ENCODE peak calls at places on chromosomes 12 and 14, in ten cellular contexts. S is hepatocyte, G is GM12878, V is ovary, A is HCT116, F is mammary epithelial cell, C is GM23338, X is stomach, I is brain microvascular endothelial cell, E is psoas muscle. Z is an unnamed sample. For H3K27me3, the result is how much of the 10 kb centered on the place peaks cover.

GRCh38 chr14:96920023-96920422 is 122.8 kb downstream of the VRK1 start:
- DNase-seq in S (no peak), G (no peak), V (no peak), A (no peak), F (no peak), C (no peak), X (no peak), I (no peak), E (no peak), Z (no peak)

GRCh38 chr12:79838359-79838758 is 96.5 kb downstream of the PPP1R12A start:
- DNase-seq in S (no peak), G (no peak), V (no peak), A (no peak), F (no peak), C (no peak), X (no peak), I (no peak), E (no peak), Z (no peak)

GRCh38 chr12:81811066-81811777 is 52.1 kb upstream of the PPFIA2 start:
- DNase-seq in S (no peak), G (no peak), V (no peak), A (no peak), F (no peak), C (peak), X (no peak), I (peak), E (no peak), Z (peak)

GRCh38 chr12:76946451-76946850 is 67.6 kb upstream of the CSRP2 start:
- DNase-seq in S (no peak), G (no peak), V (no peak), A (no peak), F (no peak), C (no peak), X (no peak), I (no peak), E (no peak), Z (no peak)

GRCh38 chr12:84912191-84913142 is at the start of gene SLC6A15:
- DNase-seq in S (peak), G (no peak), V (peak), A (no peak), F (peak), C (peak), X (no peak), I (peak), E (peak), Z (no peak)

GRCh38 chr12:110100315-110100970 is 23.7 kb upstream of the IFT81 start:
- DNase-seq in S (peak), G (peak), V (peak), A (peak), F (peak), C (peak), X (peak), I (peak), E (peak), Z (no peak)

GRCh38 chr14:20602583-20602982 is 11.4 kb upstream of the RNASE12 start:
- DNase-seq in S (no peak), G (no peak), V (no peak), A (no peak), F (no peak), C (no peak), X (no peak), I (no peak), E (no peak), Z (no peak)

GRCh38 chr12:74689071-74689655 is 151.5 kb downstream of the ATXN7L3B start:
- DNase-seq in S (peak), G (no peak), V (no peak), A (peak), F (peak), C (peak), X (no peak), I (peak), E (no peak), Z (no peak)

GRCh38 chr12:101552277-101552676 is 42.5 kb upstream of the MYBPC1 start:
- DNase-seq in S (peak), G (no peak), V (peak), A (no peak), F (peak), C (no peak), X (no peak), I (no peak), E (peak), Z (no peak)

GRCh38 chr12:76666272-76666845 is 97.6 kb upstream of the ZDHHC17 start:
- DNase-seq in S (no peak), G (no peak), V (no peak), A (no peak), F (no peak), C (no peak), X (no peak), I (no peak), E (no peak), Z (no peak)

GRCh38 chr12:46265734-46266133 is 3.1 kb downstream of the SLC38A1 start:
- DNase-seq in S (no peak), G (no peak), V (no peak), A (no peak), F (no peak), C (no peak), X (no peak), I (no peak), E (no peak), Z (no peak)

GRCh38 chr12:46396826-46397225 is 24.3 kb upstream of the SLC38A2 start:
- DNase-seq in S (no peak), G (no peak), V (no peak), A (no peak), F (no peak), C (no peak), X (no peak), I (no peak), E (no peak), Z (no peak)

GRCh38 chr12:64585085-64585484 is 25.2 kb upstream of the RASSF3 start:
- DNase-seq in S (no peak), G (no peak), V (no peak), A (no peak), F (no peak), C (no peak), X (no peak), I (no peak), E (no peak), Z (peak)

DNA sequence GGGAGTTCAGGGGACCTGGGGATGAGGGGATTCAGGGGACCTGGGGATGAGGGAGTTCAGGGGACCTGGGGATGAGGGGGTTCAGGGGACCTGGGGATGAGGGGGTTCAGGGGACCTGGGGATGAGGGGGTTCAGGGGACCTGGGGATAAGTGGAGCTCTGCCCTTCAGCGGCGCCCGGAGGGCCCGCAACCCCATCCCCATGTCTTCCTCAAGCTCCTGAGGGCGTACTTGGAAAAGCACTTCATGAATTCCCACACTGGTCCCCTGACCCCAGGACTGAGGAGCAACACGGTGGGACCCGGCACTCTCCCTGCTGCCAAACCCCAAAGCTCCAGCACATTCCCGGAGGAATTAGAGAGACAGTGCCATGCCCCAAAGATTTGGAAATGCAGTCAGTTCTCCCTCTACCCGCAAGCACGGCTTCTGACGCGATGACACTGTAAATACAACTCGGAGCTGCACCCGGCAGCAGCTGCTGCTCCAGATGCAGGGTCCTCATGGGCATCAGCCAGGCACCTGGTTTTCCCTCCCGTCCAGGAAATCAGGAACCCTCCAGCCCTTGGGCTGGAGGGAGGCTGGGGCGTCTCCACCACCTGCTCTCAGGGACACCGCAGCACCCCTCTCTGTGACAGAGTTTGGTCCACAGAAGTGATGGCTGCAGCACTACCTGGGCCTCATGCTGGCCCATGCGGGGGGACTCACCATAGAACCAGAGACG is 32.8 kb upstream of the C14orf180 start:
- DNase-seq in S (no peak), G (no peak), V (no peak), A (no peak), F (no peak), C (no peak), X (no peak), I (no peak), E (peak), Z (no peak)
- H3K27me3 ChIP-seq in S (under half), G (under half), V (under half), A (half or more), F (under half), C (under half), X (under half), I (under half), E (under half), Z (under half)

DNA sequence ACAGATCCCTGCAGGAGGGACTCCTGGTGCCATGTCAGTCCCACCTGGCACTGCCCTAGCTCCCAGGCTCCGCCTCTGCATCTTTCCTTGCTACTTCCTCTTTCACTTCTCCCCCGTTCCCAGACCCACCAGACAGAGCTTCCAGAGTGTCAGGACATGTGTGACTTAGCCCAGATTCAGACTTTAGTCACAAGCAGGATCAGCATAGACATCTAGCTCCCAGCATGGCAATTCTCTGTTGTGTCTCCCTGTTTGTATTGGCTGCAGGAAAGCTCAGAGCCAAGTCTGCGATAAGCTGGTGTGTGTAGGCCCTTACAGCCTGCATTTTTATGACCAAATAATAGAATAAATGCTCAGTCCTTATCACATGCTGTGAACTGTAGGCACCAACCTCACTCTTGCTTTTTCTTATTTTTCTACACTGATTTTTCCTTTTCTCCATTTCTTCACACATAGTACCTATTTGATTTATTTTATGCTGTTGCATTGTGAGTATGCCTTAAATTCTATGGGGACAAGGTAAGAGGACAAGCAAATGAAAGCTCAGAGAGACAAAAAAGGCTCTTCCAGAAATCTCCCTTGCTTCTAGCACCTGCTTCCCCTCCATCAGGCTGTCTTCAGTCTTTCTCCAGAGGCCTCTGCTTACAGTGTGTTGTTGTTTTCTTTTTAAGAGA is 5.9 kb downstream of the DHRS2 start:
- DNase-seq in S (no peak), G (no peak), V (no peak), A (no peak), F (no peak), C (no peak), X (no peak), I (no peak), E (no peak), Z (no peak)
- H3K4me3 ChIP-seq in S (no peak), G (no peak), V (no peak), A (no peak), F (no peak), C (no peak), X (no peak), I (no peak), E (no peak), Z (no peak)

GRCh38 chr14:68967459-68967940 is 11.6 kb downstream of the ACTN1 start:
- DNase-seq in S (no peak), G (no peak), V (no peak), A (no peak), F (no peak), C (no peak), X (peak), I (peak), E (no peak), Z (no peak)
- H3K27ac ChIP-seq in S (peak), G (no peak), V (no peak), A (no peak), F (peak), C (no peak), X (no peak), I (no peak), E (no peak), Z (peak)

GRCh38 chr12:117032593-117033381 is 66.4 kb downstream of the TESC start:
- DNase-seq in S (no peak), G (no peak), V (peak), A (no peak), F (no peak), C (peak), X (peak), I (no peak), E (no peak), Z (no peak)

GRCh38 chr12:117033382-117034045 is 65.7 kb downstream of the TESC start:
- DNase-seq in S (no peak), G (no peak), V (peak), A (no peak), F (no peak), C (no peak), X (peak), I (no peak), E (no peak), Z (peak)

GRCh38 chr12:117030187-117030896 is 68.9 kb downstream of the TESC start:
- DNase-seq in S (no peak), G (no peak), V (no peak), A (no peak), F (no peak), C (no peak), X (peak), I (no peak), E (no peak), Z (no peak)

GRCh38 chr12:117034249-117034648 is 65.0 kb downstream of the TESC start:
- DNase-seq in S (no peak), G (no peak), V (no peak), A (no peak), F (no peak), C (no peak), X (no peak), I (no peak), E (no peak), Z (no peak)

DNA sequence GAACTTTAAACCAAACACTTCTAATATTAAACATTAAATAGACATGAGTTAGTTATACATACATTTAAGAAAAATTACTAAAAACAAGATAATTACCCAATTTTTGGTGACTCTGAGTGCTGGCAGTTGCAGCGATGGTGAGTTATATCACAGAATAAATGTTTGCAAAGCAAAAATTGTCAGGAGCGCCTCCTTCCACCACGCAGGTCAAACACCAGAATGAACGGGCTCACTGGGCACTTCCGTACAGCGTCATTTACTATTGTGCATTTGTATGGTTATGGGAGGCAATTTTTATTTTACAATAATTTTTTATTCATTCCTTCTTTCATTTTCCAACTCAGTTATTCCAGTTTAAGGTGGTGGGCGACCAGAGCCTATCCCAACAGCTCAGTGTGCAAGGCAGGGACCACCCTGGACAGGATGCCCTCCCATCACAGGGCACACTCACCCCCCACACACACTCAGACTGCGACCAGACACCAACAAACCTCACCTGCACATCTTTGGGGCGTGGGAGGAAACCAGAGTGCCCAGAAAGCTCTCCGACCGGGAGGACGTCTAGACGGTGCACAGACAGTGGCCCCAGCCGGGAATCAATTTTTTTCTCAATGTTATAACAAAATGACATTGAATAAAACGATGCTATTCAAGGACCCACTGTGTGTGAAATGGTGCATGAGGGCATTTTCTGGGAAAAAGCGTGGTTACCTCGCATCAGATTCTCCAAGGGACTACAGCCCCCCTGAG is 67.2 kb downstream of the TESC start:
- DNase-seq in S (no peak), G (no peak), V (no peak), A (no peak), F (no peak), C (no peak), X (peak), I (no peak), E (no peak), Z (no peak)
- H3K27me3 ChIP-seq in S (under half), G (under half), V (under half), A (under half), F (under half), C (under half), X (under half), I (under half), E (under half), Z (under half)

GRCh38 chr14:50531595-50532501 is 521 bp downstream of the MAP4K5 start:
- DNase-seq in S (peak), G (no peak), V (peak), A (no peak), F (peak), C (peak), X (peak), I (peak), E (peak), Z (peak)

GRCh38 chr14:50530794-50531193 is 1.6 kb downstream of the MAP4K5 start:
- DNase-seq in S (no peak), G (no peak), V (no peak), A (no peak), F (peak), C (no peak), X (no peak), I (no peak), E (no peak), Z (no peak)

GRCh38 chr14:50532502-50533313 is at the start of gene MAP4K5:
- DNase-seq in S (peak), G (peak), V (peak), A (peak), F (peak), C (peak), X (peak), I (peak), E (peak), Z (peak)

GRCh38 chr14:50529288-50530179 is 2.8 kb downstream of the MAP4K5 start:
- DNase-seq in S (no peak), G (no peak), V (no peak), A (no peak), F (peak), C (no peak), X (no peak), I (peak), E (no peak), Z (no peak)

DNA sequence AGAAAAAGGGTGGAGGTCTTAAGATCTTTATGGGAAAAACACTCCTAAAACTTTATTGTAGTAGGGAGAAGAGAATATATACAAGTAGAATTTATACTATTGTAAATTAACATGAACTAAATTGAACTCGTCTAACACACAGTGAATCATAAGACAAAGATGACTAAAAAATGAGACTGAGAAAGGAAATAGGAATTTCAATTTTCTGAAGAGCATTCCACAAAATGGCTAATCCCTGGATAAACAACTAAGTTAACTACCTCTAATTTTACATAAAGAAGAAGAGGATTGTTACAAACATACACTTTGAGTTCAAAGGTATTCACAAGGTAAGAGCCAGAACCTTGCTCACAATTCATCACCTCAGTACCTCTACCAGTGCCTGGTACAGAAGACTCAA is 2.0 kb downstream of the MAP4K5 start:
- DNase-seq in S (no peak), G (no peak), V (no peak), A (no peak), F (peak), C (no peak), X (no peak), I (no peak), E (no peak), Z (no peak)
- H3K4me3 ChIP-seq in S (no peak), G (peak), V (peak), A (no peak), F (peak), C (peak), X (peak), I (peak), E (peak), Z (no peak)

GRCh38 chr12:49764126-49764525 is 22.8 kb downstream of the TMBIM6 start:
- DNase-seq in S (no peak), G (no peak), V (no peak), A (no peak), F (no peak), C (no peak), X (no peak), I (no peak), E (no peak), Z (no peak)
- H3K27ac ChIP-seq in S (no peak), G (no peak), V (no peak), A (no peak), F (no peak), C (no peak), X (no peak), I (no peak), E (no peak), Z (no peak)

DNA sequence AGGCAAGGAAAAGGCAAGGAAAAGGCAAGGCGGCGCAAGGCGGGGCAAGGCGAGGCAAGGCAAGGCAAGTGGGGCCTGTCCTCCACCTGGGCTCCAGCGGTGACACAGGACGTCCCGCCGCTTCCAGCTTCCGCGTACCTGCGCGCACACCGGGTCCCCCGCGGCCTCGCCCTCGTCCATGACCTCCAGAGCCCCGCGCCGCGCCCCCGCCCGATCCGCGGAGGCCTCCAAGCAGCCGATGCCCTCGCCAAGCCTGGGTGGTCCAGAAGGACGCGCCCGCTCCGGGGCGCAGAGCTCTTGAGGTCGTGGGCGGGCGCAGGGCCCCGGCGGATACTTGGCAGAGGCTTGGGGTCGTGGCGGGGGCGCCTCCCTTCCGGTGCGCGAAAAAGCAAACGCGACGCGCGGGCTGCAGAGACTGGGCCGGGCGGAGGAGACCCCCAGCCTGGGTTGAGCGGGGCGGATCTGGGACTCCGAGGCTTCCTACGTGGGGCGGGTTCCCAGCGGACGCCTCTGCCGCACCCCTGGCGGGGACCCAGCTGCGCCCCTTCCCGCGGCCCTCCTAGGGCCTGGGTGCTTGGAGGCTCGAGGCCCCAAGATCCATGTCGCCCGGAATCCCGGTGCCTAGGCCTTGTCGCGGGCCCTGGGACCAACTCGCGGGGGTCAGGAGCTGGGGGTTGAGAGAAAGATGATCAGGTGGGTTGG is 60.7 kb upstream of the EIF5 start:
- DNase-seq in S (no peak), G (no peak), V (no peak), A (no peak), F (no peak), C (peak), X (peak), I (no peak), E (no peak), Z (no peak)
- H3K27me3 ChIP-seq in S (under half), G (under half), V (under half), A (under half), F (under half), C (half or more), X (under half), I (under half), E (under half), Z (under half)